ENCODE peak calls at places on chromosomes 1 and 21, in five cellular contexts. One of them, this sample, is unnamed.

GRCh38 chr1:19032413-19032695 is 75.9 kb upstream of the IFFO2 start:
- DNase-seq in heart left ventricle: no peak
- DNase-seq in GM10248: no peak
- DNase-seq in ovary: no peak
- DNase-seq in fibroblast of lung: no peak
- DNase-seq in this sample: no peak

GRCh38 chr1:221994274-221994698 is 252.4 kb upstream of the DUSP10 start:
- DNase-seq in heart left ventricle: no peak
- DNase-seq in ovary: no peak
- DNase-seq in fibroblast of lung: no peak
- DNase-seq in GM10248: peak; percentile 31
- DNase-seq in this sample: no peak

GRCh38 chr1:23108918-23109533 is 59.6 kb downstream of the LUZP1 start:
- DNase-seq in heart left ventricle: no peak
- DNase-seq in GM10248: no peak
- DNase-seq in ovary: no peak
- DNase-seq in fibroblast of lung: no peak
- DNase-seq in this sample: no peak

GRCh38 chr1:183163311-183163710 is 22.8 kb upstream of the LAMC2 start:
- DNase-seq in ovary: no peak
- DNase-seq in fibroblast of lung: peak; percentile 68
- DNase-seq in heart left ventricle: no peak
- DNase-seq in GM10248: no peak
- DNase-seq in this sample: no peak

GRCh38 chr1:115322631-115323030 is 15.4 kb downstream of the NGF start:
- DNase-seq in heart left ventricle: no peak
- DNase-seq in ovary: no peak
- DNase-seq in fibroblast of lung: no peak
- DNase-seq in GM10248: no peak
- DNase-seq in this sample: no peak

GRCh38 chr1:224617410-224618361 is 1.6 kb downstream of the CNIH3 start:
- DNase-seq in GM10248: no peak
- DNase-seq in ovary: no peak
- DNase-seq in fibroblast of lung: peak; percentile 38
- DNase-seq in heart left ventricle: no peak
- DNase-seq in this sample: peak; percentile 20

GRCh38 chr1:115976062-115976899 is at the start of gene SLC22A15:
- DNase-seq in heart left ventricle: peak; percentile 70
- DNase-seq in ovary: peak; percentile 55
- DNase-seq in GM10248: peak; percentile 75
- DNase-seq in fibroblast of lung: peak; percentile 55
- DNase-seq in this sample: peak; percentile 75

GRCh38 chr1:74733616-74734484 is 898 bp downstream of the TYW3 start:
- DNase-seq in heart left ventricle: no peak
- DNase-seq in ovary: no peak
- DNase-seq in fibroblast of lung: peak; percentile 85
- DNase-seq in GM10248: peak; percentile 53
- DNase-seq in this sample: peak; percentile 21

GRCh38 chr1:226708342-226708780 is 30.7 kb downstream of the ITPKB start:
- DNase-seq in ovary: no peak
- DNase-seq in GM10248: no peak
- DNase-seq in heart left ventricle: no peak
- DNase-seq in fibroblast of lung: peak; percentile 73
- DNase-seq in this sample: no peak

GRCh38 chr1:22089134-22089571 is 36.6 kb downstream of the CDC42 start:
- DNase-seq in ovary: no peak
- DNase-seq in fibroblast of lung: no peak
- DNase-seq in heart left ventricle: no peak
- DNase-seq in GM10248: no peak
- DNase-seq in this sample: no peak

GRCh38 chr1:230171337-230172015 is 104.4 kb downstream of the GALNT2 start:
- DNase-seq in heart left ventricle: no peak
- DNase-seq in ovary: no peak
- DNase-seq in GM10248: no peak
- DNase-seq in fibroblast of lung: peak; percentile 49
- DNase-seq in this sample: no peak

GRCh38 chr1:47906009-47906432 is 91.2 kb downstream of the TRABD2B start:
- DNase-seq in GM10248: no peak
- DNase-seq in ovary: no peak
- DNase-seq in heart left ventricle: no peak
- DNase-seq in fibroblast of lung: no peak
- DNase-seq in this sample: no peak

GRCh38 chr1:154931940-154932487 is 4.5 kb downstream of the PMVK start:
- DNase-seq in heart left ventricle: no peak
- DNase-seq in GM10248: no peak
- DNase-seq in fibroblast of lung: no peak
- DNase-seq in ovary: no peak
- DNase-seq in this sample: no peak

GRCh38 chr1:236124965-236125364 is 17.4 kb upstream of the GPR137B start:
- DNase-seq in fibroblast of lung: no peak
- DNase-seq in GM10248: no peak
- DNase-seq in ovary: no peak
- DNase-seq in heart left ventricle: no peak
- DNase-seq in this sample: no peak

GRCh38 chr21:27564684-27565280 is 597.9 kb upstream of the ADAMTS5 start:
- DNase-seq in fibroblast of lung: peak; percentile 78
- DNase-seq in GM10248: no peak
- DNase-seq in heart left ventricle: peak; percentile 40
- DNase-seq in ovary: no peak
- DNase-seq in this sample: peak; percentile 23

GRCh38 chr1:172431721-172432192 is 11.3 kb downstream of the C1orf105 start:
- DNase-seq in ovary: no peak
- DNase-seq in GM10248: no peak
- DNase-seq in heart left ventricle: no peak
- DNase-seq in fibroblast of lung: no peak
- DNase-seq in this sample: no peak

GRCh38 chr1:222465211-222466041 is 82.5 kb downstream of the HHIPL2 start:
- DNase-seq in GM10248: peak; percentile 90
- DNase-seq in ovary: peak; percentile 95
- DNase-seq in heart left ventricle: peak; percentile 91
- DNase-seq in fibroblast of lung: peak; percentile 95
- DNase-seq in this sample: peak; percentile 91

GRCh38 chr21:39863111-39863510 is 4.1 kb upstream of the PCP4 start:
- DNase-seq in ovary: no peak
- DNase-seq in GM10248: no peak
- DNase-seq in heart left ventricle: no peak
- DNase-seq in fibroblast of lung: no peak
- DNase-seq in this sample: no peak

GRCh38 chr1:76090284-76091180 is 16.0 kb downstream of the ST6GALNAC3 start:
- DNase-seq in GM10248: no peak
- DNase-seq in fibroblast of lung: no peak
- DNase-seq in ovary: no peak
- DNase-seq in heart left ventricle: no peak
- DNase-seq in this sample: no peak

GRCh38 chr1:235825229-235825628 is 41.5 kb downstream of the LYST start:
- DNase-seq in heart left ventricle: no peak
- DNase-seq in ovary: no peak
- DNase-seq in GM10248: no peak
- DNase-seq in fibroblast of lung: no peak
- DNase-seq in this sample: no peak

GRCh38 chr1:221284028-221284427 is 404.8 kb downstream of the HLX start:
- DNase-seq in GM10248: no peak
- DNase-seq in heart left ventricle: no peak
- DNase-seq in fibroblast of lung: peak; percentile 88
- DNase-seq in ovary: no peak
- DNase-seq in this sample: no peak

GRCh38 chr1:21669287-21670058 is at the start of gene RAP1GAP:
- DNase-seq in ovary: no peak
- DNase-seq in heart left ventricle: no peak
- DNase-seq in fibroblast of lung: no peak
- DNase-seq in GM10248: peak; percentile 45
- DNase-seq in this sample: peak; percentile 67

GRCh38 chr1:218242171-218242570 is 42.9 kb upstream of the RRP15 start:
- DNase-seq in fibroblast of lung: no peak
- DNase-seq in GM10248: no peak
- DNase-seq in heart left ventricle: no peak
- DNase-seq in ovary: no peak
- DNase-seq in this sample: no peak

GRCh38 chr1:66300280-66300973 is 233.5 kb upstream of the SGIP1 start:
- DNase-seq in ovary: no peak
- DNase-seq in heart left ventricle: no peak
- DNase-seq in GM10248: no peak
- DNase-seq in fibroblast of lung: no peak
- DNase-seq in this sample: no peak

GRCh38 chr21:31143021-31143420 is 104.7 kb upstream of the KRTAP19-8 start:
- DNase-seq in heart left ventricle: no peak
- DNase-seq in ovary: no peak
- DNase-seq in GM10248: no peak
- DNase-seq in fibroblast of lung: no peak
- DNase-seq in this sample: no peak

GRCh38 chr1:975896-976683 is 5.8 kb downstream of the PERM1 start:
- DNase-seq in fibroblast of lung: peak; percentile 53
- DNase-seq in GM10248: peak; percentile 81
- DNase-seq in ovary: peak; percentile 71
- DNase-seq in heart left ventricle: no peak
- DNase-seq in this sample: peak; percentile 80

GRCh38 chr1:167820684-167821355 is 93.1 kb downstream of the ADCY10 start:
- DNase-seq in ovary: no peak
- DNase-seq in heart left ventricle: no peak
- DNase-seq in GM10248: no peak
- DNase-seq in fibroblast of lung: no peak
- DNase-seq in this sample: no peak

GRCh38 chr1:30715216-30715615 is 8.2 kb downstream of the MATN1 start:
- DNase-seq in fibroblast of lung: no peak
- DNase-seq in ovary: no peak
- DNase-seq in GM10248: no peak
- DNase-seq in heart left ventricle: no peak
- DNase-seq in this sample: no peak
- TF ChIP-seq CTCF in fibroblast of lung: peak; percentile 36
- TF ChIP-seq CTCF in ovary: no peak
- TF ChIP-seq CTCF in GM10248: peak; percentile 19
- TF ChIP-seq CTCF in heart left ventricle: peak; percentile 30
- TF ChIP-seq CTCF in this sample: peak; percentile 41

GRCh38 chr1:101317590-101317989 is 80.8 kb downstream of the S1PR1 start:
- DNase-seq in heart left ventricle: no peak
- DNase-seq in fibroblast of lung: no peak
- DNase-seq in ovary: no peak
- DNase-seq in GM10248: no peak
- DNase-seq in this sample: no peak
- TF ChIP-seq CTCF in heart left ventricle: no peak
- TF ChIP-seq CTCF in fibroblast of lung: no peak
- TF ChIP-seq CTCF in ovary: no peak
- TF ChIP-seq CTCF in GM10248: peak; percentile 13
- TF ChIP-seq CTCF in this sample: no peak

GRCh38 chr1:14924455-14925325 is 228.9 kb upstream of the TMEM51 start:
- DNase-seq in heart left ventricle: no peak
- DNase-seq in ovary: peak; percentile 81
- DNase-seq in fibroblast of lung: peak; percentile 50
- DNase-seq in GM10248: peak; percentile 39
- DNase-seq in this sample: peak; percentile 59
- TF ChIP-seq CTCF in heart left ventricle: peak; percentile 31
- TF ChIP-seq CTCF in ovary: no peak
- TF ChIP-seq CTCF in fibroblast of lung: no peak
- TF ChIP-seq CTCF in GM10248: no peak
- TF ChIP-seq CTCF in this sample: no peak

GRCh38 chr1:7230121-7230895 is 445.1 kb downstream of the CAMTA1 start:
- DNase-seq in fibroblast of lung: no peak
- DNase-seq in heart left ventricle: no peak
- DNase-seq in ovary: no peak
- DNase-seq in GM10248: no peak
- DNase-seq in this sample: no peak
- TF ChIP-seq CTCF in fibroblast of lung: no peak
- TF ChIP-seq CTCF in heart left ventricle: no peak
- TF ChIP-seq CTCF in ovary: no peak
- TF ChIP-seq CTCF in GM10248: no peak
- TF ChIP-seq CTCF in this sample: no peak

This sample was measured in nephron progenitor cell.